ENCODE peak calls at places on chromosomes 13 and 19, in eight cellular contexts. N, K, M, H, Z, S, Y and V are unnamed samples.

GRCh38 chr13:83182845-83183244 is 699.4 kb downstream of the SLITRK1 start:
- DNase-seq in N (no peak), K (no peak), M (no peak), H (no peak), Z (no peak), S (no peak), Y (no peak), V (no peak)

GRCh38 chr13:52827839-52828238 is 20.6 kb downstream of the PCDH8 start:
- DNase-seq in N (no peak), K (no peak), M (no peak), H (no peak), Z (no peak), S (no peak), Y (no peak), V (no peak)

GRCh38 chr19:13118424-13119193 is 545 bp downstream of the NACC1 start:
- DNase-seq in N (peak; percentile 57), K (no peak), M (no peak), H (no peak), Z (peak; percentile 92), S (peak; percentile 42), Y (no peak), V (no peak)

GRCh38 chr19:45508931-45509691 is 1.8 kb downstream of the VASP start:
- DNase-seq in N (peak; percentile 79), K (peak; percentile 73), M (no peak), H (peak; percentile 53), Z (peak; percentile 97), S (peak; percentile 86), Y (no peak), V (no peak)

GRCh38 chr19:17522988-17523872 is 11.8 kb downstream of the PGLS start:
- DNase-seq in N (no peak), K (no peak), M (no peak), H (no peak), Z (peak; percentile 54), S (no peak), Y (peak; percentile 9), V (no peak)

GRCh38 chr13:23558675-23559536 is 11.3 kb upstream of the TNFRSF19 start:
- DNase-seq in N (peak; percentile 92), K (peak; percentile 39), M (peak; percentile 58), H (no peak), Z (peak; percentile 88), S (peak; percentile 51), Y (no peak), V (no peak)

GRCh38 chr13:30002577-30002976 is 152.2 kb upstream of the UBL3 start:
- DNase-seq in N (peak; percentile 93), K (no peak), M (peak; percentile 45), H (no peak), Z (peak; percentile 80), S (no peak), Y (no peak), V (peak; percentile 53)

GRCh38 chr19:29671393-29672076 is 6.3 kb downstream of the PLEKHF1 start:
- DNase-seq in N (peak; percentile 64), K (no peak), M (no peak), H (no peak), Z (peak; percentile 83), S (peak; percentile 57), Y (peak; percentile 89), V (no peak)

GRCh38 chr13:112714772-112715569 is 25.1 kb downstream of the ATP11A start:
- DNase-seq in N (no peak), K (no peak), M (no peak), H (no peak), Z (no peak), S (peak; percentile 22), Y (no peak), V (no peak)

GRCh38 chr19:41225238-41226052 is 6.4 kb downstream of the AXL start:
- DNase-seq in N (peak; percentile 100), K (peak; percentile 87), M (peak; percentile 97), H (peak; percentile 81), Z (peak; percentile 98), S (peak; percentile 90), Y (peak; percentile 25), V (peak; percentile 98)

GRCh38 chr13:90016688-90017087 is 1330.8 kb upstream of the MIR17HG start:
- DNase-seq in N (no peak), K (no peak), M (no peak), H (no peak), Z (no peak), S (no peak), Y (no peak), V (no peak)

GRCh38 chr19:41691268-41691970 is 3.3 kb upstream of the CEACAM7 start:
- DNase-seq in N (no peak), K (no peak), M (no peak), H (no peak), Z (no peak), S (no peak), Y (no peak), V (no peak)

GRCh38 chr19:44856438-44857083 is 10.5 kb downstream of the NECTIN2 start:
- DNase-seq in N (peak; percentile 68), K (no peak), M (no peak), H (no peak), Z (no peak), S (no peak), Y (no peak), V (no peak)

GRCh38 chr19:47274891-47275865 is 493 bp downstream of the INAFM1 start:
- DNase-seq in N (peak; percentile 25), K (peak; percentile 67), M (no peak), H (no peak), Z (peak; percentile 87), S (peak; percentile 57), Y (no peak), V (no peak)

GRCh38 chr13:19658192-19658591 is 24.7 kb downstream of the MPHOSPH8 start:
- DNase-seq in N (peak; percentile 17), K (no peak), M (no peak), H (no peak), Z (no peak), S (no peak), Y (no peak), V (no peak)

GRCh38 chr13:48110930-48111721 is 16.2 kb upstream of the MED4 start:
- DNase-seq in N (peak; percentile 49), K (no peak), M (no peak), H (no peak), Z (no peak), S (no peak), Y (no peak), V (no peak)

GRCh38 chr13:31048521-31048920 is 113.2 kb downstream of the HSPH1 start:
- DNase-seq in N (peak; percentile 48), K (no peak), M (no peak), H (no peak), Z (no peak), S (no peak), Y (no peak), V (no peak)

GRCh38 chr13:46184277-46184699 is 2.3 kb upstream of the LCP1 start:
- DNase-seq in N (no peak), K (no peak), M (no peak), H (no peak), Z (no peak), S (no peak), Y (peak; percentile 68), V (no peak)
- TF ChIP-seq CTCF in N (peak; percentile 52), K (no peak), M (peak; percentile 33), H (peak; percentile 22), Z (peak; percentile 58), S (no peak), Y (peak; percentile 74), V (peak; percentile 41)

GRCh38 chr13:111612918-111613317 is 292.5 kb downstream of the TEX29 start:
- DNase-seq in N (no peak), K (no peak), M (no peak), H (no peak), Z (no peak), S (no peak), Y (no peak), V (no peak)

GRCh38 chr13:111614009-111614408 is 293.6 kb downstream of the TEX29 start:
- DNase-seq in N (no peak), K (no peak), M (no peak), H (no peak), Z (no peak), S (no peak), Y (no peak), V (no peak)

GRCh38 chr13:111610879-111611278 is 290.4 kb downstream of the TEX29 start:
- DNase-seq in N (no peak), K (no peak), M (no peak), H (no peak), Z (no peak), S (no peak), Y (no peak), V (no peak)

GRCh38 chr13:111616203-111616602 is 295.8 kb downstream of the TEX29 start:
- DNase-seq in N (no peak), K (no peak), M (no peak), H (no peak), Z (no peak), S (no peak), Y (no peak), V (no peak)

GRCh38 chr13:111614613-111615012 is 294.2 kb downstream of the TEX29 start:
- DNase-seq in N (no peak), K (no peak), M (no peak), H (no peak), Z (no peak), S (no peak), Y (no peak), V (no peak)
- H3K27me3 ChIP-seq in N (no peaks in the 10 kb centered on the region), K (no peaks in the 10 kb centered on the region), M (no peaks in the 10 kb centered on the region), H (no peaks in the 10 kb centered on the region), Z (no peaks in the 10 kb centered on the region), S (no peaks in the 10 kb centered on the region), Y (no peaks in the 10 kb centered on the region), V (no peaks in the 10 kb centered on the region)

GRCh38 chr13:70568571-70568970 is 460.3 kb upstream of the KLHL1 start:
- DNase-seq in N (peak; percentile 16), K (no peak), M (no peak), H (no peak), Z (no peak), S (no peak), Y (no peak), V (peak; percentile 0)
- TF ChIP-seq CTCF in N (peak; percentile 67), K (no peak), M (peak; percentile 55), H (peak; percentile 51), Z (peak; percentile 46), S (peak; percentile 36), Y (no peak), V (peak; percentile 23)

GRCh38 chr13:98297043-98297442 is 120.0 kb upstream of the RNF113B start:
- DNase-seq in N (no peak), K (no peak), M (no peak), H (no peak), Z (no peak), S (no peak), Y (no peak), V (no peak)

GRCh38 chr13:98298599-98298998 is 121.5 kb upstream of the RNF113B start:
- DNase-seq in N (no peak), K (no peak), M (no peak), H (no peak), Z (no peak), S (no peak), Y (no peak), V (no peak)

GRCh38 chr13:98293103-98293502 is 116.0 kb upstream of the RNF113B start:
- DNase-seq in N (no peak), K (no peak), M (no peak), H (no peak), Z (no peak), S (no peak), Y (no peak), V (no peak)

GRCh38 chr13:98293570-98294142 is 116.6 kb upstream of the RNF113B start:
- DNase-seq in N (peak; percentile 64), K (no peak), M (no peak), H (no peak), Z (peak; percentile 76), S (no peak), Y (no peak), V (no peak)

DNA sequence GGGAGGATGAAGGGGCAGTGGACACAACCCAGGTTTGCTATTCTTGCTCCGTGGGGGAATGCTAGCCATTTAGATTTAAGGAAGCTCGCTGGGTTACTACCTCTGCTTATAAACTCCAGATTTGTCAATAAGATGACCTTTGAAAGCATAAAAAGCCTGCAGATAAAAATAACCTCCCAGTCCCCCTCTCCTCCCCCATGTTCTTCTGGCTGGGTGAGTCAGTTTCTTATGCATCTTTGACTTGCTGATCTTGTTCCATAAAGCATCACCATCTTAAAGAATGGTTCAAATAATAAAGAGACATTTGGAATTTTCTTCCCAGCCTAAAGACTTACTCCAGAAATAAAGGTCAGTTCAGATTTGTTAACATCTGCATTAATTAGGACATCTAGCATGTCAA is 118.3 kb upstream of the RNF113B start:
- DNase-seq in N (peak; percentile 41), K (no peak), M (no peak), H (no peak), Z (no peak), S (no peak), Y (no peak), V (no peak)
- H3K27me3 ChIP-seq in N (no peaks in the 10 kb centered on the region), K (no peaks in the 10 kb centered on the region), M (no peaks in the 10 kb centered on the region), H (no peaks in the 10 kb centered on the region), Z (no peaks in the 10 kb centered on the region), S (no peaks in the 10 kb centered on the region), Y (no peaks in the 10 kb centered on the region), V (no peaks in the 10 kb centered on the region)